ENCODE peak calls at places on chromosomes 12 and 14, in nine cellular contexts. O is CD4-positive, CD25-positive, alpha-beta regulatory T cell; M is tibial artery; G is spleen; C is neuronal stem cell; I is PC-3; H is adipocyte; E is IMR-90; Y is left lung. L is an unnamed sample. For H3K36me3, the result is how much of the 10 kb centered on the place peaks cover.

GRCh38 chr14:88791629-88792571 is 853 bp downstream of the EML5 start:
- DNase-seq in Y (peak), E (no peak), O (peak), M (no peak), C (peak), G (peak), I (no peak), H (peak), L (no peak)

GRCh38 chr12:105860556-105861207 is 278.1 kb downstream of the NUAK1 start:
- DNase-seq in G (no peak), Y (no peak), M (no peak), O (no peak), H (no peak), C (no peak), E (no peak), I (peak), L (no peak)

GRCh38 chr14:70268760-70269159 is 80.0 kb upstream of the SLC8A3 start:
- DNase-seq in G (no peak), E (no peak), I (no peak), M (no peak), Y (no peak), C (no peak), H (no peak), O (no peak), L (no peak)

GRCh38 chr14:74978416-74978947 is 23.1 kb upstream of the PGF start:
- DNase-seq in I (peak), Y (no peak), H (no peak), O (no peak), G (no peak), E (no peak), C (no peak), M (peak), L (no peak)

GRCh38 chr14:104294628-104294982 is 156.2 kb downstream of the KIF26A start:
- DNase-seq in Y (peak), M (peak), E (no peak), C (no peak), I (no peak), O (no peak), G (no peak), H (no peak), L (no peak)

GRCh38 chr12:116587270-116587669 is 28.1 kb downstream of the MAP1LC3B2 start:
- DNase-seq in M (no peak), G (no peak), E (no peak), Y (no peak), I (no peak), O (no peak), C (no peak), H (no peak), L (no peak)

GRCh38 chr12:125143491-125143890 is 78.3 kb downstream of the AACS start:
- DNase-seq in Y (no peak), I (no peak), E (peak), O (no peak), G (no peak), C (no peak), H (no peak), M (no peak), L (peak)

GRCh38 chr12:107111314-107111713 is 18.0 kb upstream of the CRY1 start:
- DNase-seq in Y (no peak), M (no peak), E (no peak), O (no peak), C (no peak), G (no peak), H (no peak), I (no peak), L (no peak)

GRCh38 chr12:20370001-20370381 is 1.7 kb downstream of the PDE3A start:
- DNase-seq in H (peak), Y (no peak), C (no peak), G (peak), E (no peak), I (no peak), O (no peak), M (peak), L (peak)

GRCh38 chr12:58421990-58422389 is 480.6 kb downstream of the ATP23 start:
- DNase-seq in E (no peak), M (no peak), C (no peak), Y (no peak), I (no peak), H (no peak), O (no peak), G (no peak), L (no peak)

GRCh38 chr12:108080363-108080762 is 48.7 kb upstream of the WSCD2 start:
- DNase-seq in Y (no peak), G (no peak), E (no peak), M (no peak), H (no peak), O (no peak), C (no peak), I (no peak), L (no peak)

GRCh38 chr14:21940887-21941855 is 267.6 kb upstream of the OR4E1 start:
- DNase-seq in O (peak), E (peak), M (no peak), I (peak), Y (no peak), C (peak), G (no peak), H (no peak), L (no peak)

GRCh38 chr12:65666876-65667275 is 157.4 kb upstream of the HMGA2 start:
- DNase-seq in H (no peak), I (no peak), O (no peak), M (no peak), E (peak), G (no peak), C (no peak), Y (no peak), L (peak)

GRCh38 chr12:1680804-1681492 is 9.9 kb upstream of the ADIPOR2 start:
- DNase-seq in O (no peak), E (no peak), H (no peak), C (no peak), M (no peak), I (no peak), G (no peak), Y (no peak), L (no peak)

DNA sequence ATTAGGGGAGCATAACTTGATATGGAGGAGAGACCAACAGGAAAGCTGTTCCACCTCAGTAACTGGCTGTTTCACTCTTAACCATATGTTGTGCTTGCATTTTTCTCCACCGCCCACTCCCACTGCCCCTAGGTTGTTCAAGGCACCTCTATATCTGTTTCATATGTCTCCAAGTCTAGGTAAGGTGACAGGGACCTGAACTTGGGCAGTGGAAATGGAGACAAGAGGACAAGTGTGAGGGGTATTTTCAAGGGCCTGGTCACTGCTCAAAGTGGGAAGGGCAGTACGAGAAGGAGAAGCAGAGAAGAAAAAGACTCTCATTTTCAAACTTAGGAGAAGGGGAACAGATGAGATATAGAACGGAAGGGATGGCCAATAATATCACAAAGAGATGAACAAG is 3.1 kb downstream of the SLC38A1 start:
- DNase-seq in E (no peak), G (no peak), M (no peak), C (no peak), I (no peak), O (no peak), H (no peak), Y (no peak), L (no peak)
- H3K36me3 ChIP-seq in E (under half), G (under half), M (under half), C (under half), I (under half), O (under half), H (under half), Y (under half), L (under half)

GRCh38 chr12:132075026-132075713 is 68.9 kb downstream of the DDX51 start:
- DNase-seq in E (no peak), C (no peak), O (no peak), G (no peak), I (peak), H (peak), M (no peak), Y (no peak), L (no peak)
- H3K36me3 ChIP-seq in E (under half), C (half or more), O (half or more), G (under half), I (under half), H (half or more), M (half or more), Y (under half), L (under half)

DNA sequence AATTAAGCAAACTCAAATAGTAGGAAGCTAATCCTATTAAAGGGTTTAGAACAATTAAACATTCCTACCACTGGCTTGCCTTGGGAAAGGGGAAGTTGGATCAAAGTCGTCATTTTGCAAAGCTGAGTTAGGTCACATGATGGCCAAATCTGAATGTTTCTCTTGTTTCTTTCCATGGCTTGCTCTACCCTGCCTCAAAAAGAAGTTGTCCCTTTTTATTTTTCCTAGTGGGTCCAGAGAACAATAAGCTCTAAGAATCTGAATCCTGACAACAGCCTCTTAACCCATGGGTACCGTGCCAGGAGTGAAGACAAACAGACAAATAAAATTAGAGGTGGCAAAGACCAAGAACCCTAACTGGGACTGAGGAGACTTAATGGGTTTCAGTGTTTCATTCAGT is 26.2 kb upstream of the NPFF start:
- DNase-seq in E (no peak), C (no peak), Y (no peak), O (no peak), G (no peak), H (no peak), M (no peak), I (no peak), L (no peak)
- H3K36me3 ChIP-seq in E (under half), C (half or more), Y (under half), O (half or more), G (half or more), H (half or more), M (half or more), I (under half), L (half or more)

DNA sequence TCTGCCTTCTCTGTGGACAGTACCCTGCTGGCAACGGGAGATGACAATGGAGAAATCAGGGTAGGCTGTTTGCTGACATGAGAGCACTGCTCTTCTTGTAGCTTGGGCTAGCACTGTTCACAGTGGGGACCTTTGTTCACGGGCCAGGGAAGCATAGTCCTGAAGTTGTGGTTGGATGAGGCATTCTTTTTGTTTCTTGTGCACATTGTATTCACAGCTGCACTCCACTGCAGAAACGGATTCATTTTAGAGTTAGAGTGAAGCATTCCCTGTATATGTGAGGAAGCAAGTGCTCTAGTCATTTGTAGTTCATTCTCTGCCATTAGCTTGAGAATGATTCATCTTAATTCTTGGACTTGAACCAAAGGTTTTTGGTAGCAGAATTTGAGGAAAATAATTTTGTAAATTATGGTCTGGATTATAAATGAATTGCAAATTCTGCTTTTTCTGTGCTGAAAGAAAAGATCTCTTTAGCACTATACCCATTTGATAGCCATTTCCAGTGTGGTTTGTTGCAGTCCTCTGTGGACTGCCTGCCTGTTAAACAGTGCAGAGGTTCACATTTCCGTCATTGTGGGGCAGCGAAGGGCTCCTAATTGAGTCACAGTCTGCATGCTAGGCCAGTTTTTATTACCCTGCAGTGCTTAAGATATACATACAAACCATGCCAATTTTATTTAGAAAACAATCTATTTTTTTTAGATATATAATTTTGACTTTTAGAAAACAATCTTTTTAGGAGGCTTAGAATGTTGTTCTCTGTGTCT is 80.6 kb downstream of the APAF1 start:
- DNase-seq in H (peak), O (peak), Y (no peak), M (no peak), G (no peak), C (peak), E (peak), I (peak), L (peak)
- H3K36me3 ChIP-seq in H (under half), O (half or more), Y (under half), M (half or more), G (half or more), C (half or more), E (under half), I (under half), L (under half)

GRCh38 chr12:5710260-5710878 is 234.7 kb downstream of the ANO2 start:
- DNase-seq in H (no peak), M (no peak), O (no peak), C (no peak), I (no peak), Y (no peak), G (no peak), E (peak), L (no peak)
- H3K36me3 ChIP-seq in H (under half), M (under half), O (under half), C (under half), I (under half), Y (under half), G (under half), E (under half), L (under half)

DNA sequence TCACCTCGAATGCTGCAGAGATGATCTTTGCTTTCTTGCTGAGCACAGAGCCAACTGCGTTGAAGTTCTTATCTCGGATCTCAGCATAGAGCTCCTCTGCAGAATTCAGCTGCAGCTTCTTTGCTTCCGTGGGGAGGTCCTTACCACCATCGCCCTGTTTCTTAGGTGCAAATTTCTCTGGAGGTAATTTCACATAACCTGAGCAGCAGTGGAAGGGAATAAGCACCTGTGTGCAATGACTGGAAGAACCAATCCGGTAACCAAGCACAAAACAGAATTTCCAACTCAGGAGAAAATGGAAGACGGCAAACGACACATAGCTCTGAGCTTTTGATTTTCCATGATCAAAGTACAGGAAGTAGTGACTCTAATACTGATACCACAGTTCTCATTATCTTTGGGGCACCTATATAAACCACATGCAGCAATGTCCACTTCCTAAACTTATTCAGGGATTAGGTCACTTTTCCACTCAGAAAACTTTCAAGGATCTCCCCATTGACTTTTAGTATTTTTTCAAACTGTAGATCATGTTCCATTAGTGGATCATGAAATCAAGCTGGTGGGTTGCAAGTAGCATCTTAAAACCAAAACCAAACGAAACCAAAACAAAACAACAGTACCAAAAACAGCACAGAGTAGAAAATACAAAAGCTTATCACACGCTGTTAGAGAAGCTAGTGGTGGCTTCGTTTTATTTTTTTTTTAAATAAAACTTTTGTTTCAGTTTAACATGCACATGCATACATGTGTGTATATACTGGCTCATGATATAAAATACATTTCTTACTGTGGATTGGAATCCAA is 18.9 kb upstream of the DIABLO start:
- DNase-seq in I (no peak), H (no peak), C (no peak), G (no peak), E (no peak), M (no peak), Y (no peak), O (peak), L (no peak)
- H3K36me3 ChIP-seq in I (under half), H (under half), C (under half), G (under half), E (under half), M (half or more), Y (under half), O (under half), L (under half)

DNA sequence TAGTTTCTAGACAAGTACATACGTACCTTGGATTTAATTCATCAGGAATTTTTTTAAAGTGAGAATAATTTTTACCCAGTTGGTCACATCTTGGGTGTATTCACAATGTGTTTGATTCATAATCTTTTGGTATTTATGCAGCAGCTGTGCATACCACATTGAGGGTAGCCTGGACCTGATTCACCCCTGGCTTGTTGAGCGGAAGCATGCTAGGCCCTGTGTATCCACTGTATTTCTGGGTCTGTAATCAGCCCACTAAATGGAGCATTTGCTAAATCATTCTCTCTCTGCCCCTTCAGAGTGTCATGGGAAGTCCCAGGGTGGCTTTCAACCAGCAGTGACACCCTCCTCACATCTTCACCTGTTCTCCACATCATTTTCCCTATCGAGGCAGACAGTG is 203.8 kb upstream of the RGS6 start:
- DNase-seq in E (peak), M (no peak), I (no peak), H (no peak), C (no peak), O (no peak), G (no peak), Y (no peak), L (no peak)
- H3K36me3 ChIP-seq in E (under half), M (half or more), I (under half), H (under half), C (half or more), O (half or more), G (half or more), Y (under half), L (under half)

GRCh38 chr12:131732996-131733615 is 22.2 kb downstream of the SFSWAP start:
- DNase-seq in E (no peak), M (no peak), G (no peak), Y (no peak), H (no peak), O (no peak), I (no peak), C (no peak), L (no peak)

GRCh38 chr12:131728720-131729119 is 17.8 kb downstream of the SFSWAP start:
- DNase-seq in M (no peak), O (no peak), E (no peak), Y (no peak), I (no peak), C (no peak), H (no peak), G (no peak), L (no peak)

GRCh38 chr12:131724534-131724933 is 13.6 kb downstream of the SFSWAP start:
- DNase-seq in I (no peak), C (no peak), G (no peak), Y (no peak), H (no peak), M (no peak), O (no peak), E (peak), L (no peak)

GRCh38 chr12:131733874-131734273 is 23.0 kb downstream of the SFSWAP start:
- DNase-seq in E (no peak), I (no peak), Y (no peak), G (no peak), O (no peak), H (no peak), M (no peak), C (no peak), L (no peak)

DNA sequence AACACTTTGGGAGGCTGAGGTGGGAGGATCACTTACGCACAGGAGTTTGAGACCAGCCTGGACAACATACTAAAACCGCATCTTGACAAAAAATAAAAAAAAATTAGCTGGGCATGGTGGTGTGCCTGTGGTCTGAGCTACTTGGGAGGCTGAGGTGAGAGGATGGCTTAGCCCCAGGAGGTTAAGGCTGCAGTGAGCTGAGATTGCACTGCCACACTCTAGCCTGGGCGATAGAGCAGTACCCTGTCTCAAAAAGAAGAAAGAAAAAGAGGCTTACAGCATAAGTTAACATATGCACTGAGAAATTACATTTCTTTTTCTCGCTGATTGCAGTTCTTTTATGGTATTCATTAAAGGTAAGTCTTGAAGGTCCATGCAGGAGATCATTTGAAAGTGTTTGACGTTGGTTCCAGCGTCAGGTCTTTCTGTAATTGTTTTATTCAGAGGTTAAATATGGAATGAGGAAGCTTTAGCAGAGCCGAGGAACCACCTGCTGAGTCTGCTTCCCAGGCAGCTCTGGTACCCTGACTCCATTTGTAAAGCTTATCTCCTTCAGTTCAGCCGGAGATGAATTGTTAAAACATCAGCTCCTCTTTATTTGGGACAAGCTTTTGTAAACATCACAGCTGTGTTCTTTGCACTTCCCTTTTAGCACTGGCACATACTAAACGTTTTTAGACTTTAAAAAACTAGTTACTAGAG is 18.5 kb downstream of the SFSWAP start:
- DNase-seq in M (no peak), O (no peak), G (no peak), E (no peak), Y (no peak), I (no peak), C (no peak), H (no peak), L (no peak)
- H3K36me3 ChIP-seq in M (half or more), O (half or more), G (half or more), E (half or more), Y (under half), I (half or more), C (half or more), H (half or more), L (half or more)

L was measured in brain microvascular endothelial cell.